ENCODE peak calls at places on chromosomes 6 and 20, in ten cellular contexts. S is GM13977, U is GM23338, L is GM13976, R is Panc1, X is RWPE1, P is NB4, N is epithelial cell of esophagus, V is B cell, Q is psoas muscle. E is an unnamed sample.

GRCh38 chr6:140183881-140184280 is 809.4 kb upstream of the CITED2 start:
- DNase-seq in S (no peak), U (no peak), L (no peak), R (no peak), X (no peak), P (no peak), N (no peak), V (no peak), Q (no peak), E (peak)

GRCh38 chr20:41462372-41463161 is 95.9 kb upstream of the EMILIN3 start:
- DNase-seq in S (peak), U (no peak), L (peak), R (no peak), X (no peak), P (no peak), N (no peak), V (no peak), Q (no peak), E (no peak)

GRCh38 chr6:139433647-139434419 is 59.4 kb upstream of the CITED2 start:
- DNase-seq in S (no peak), U (no peak), L (no peak), R (no peak), X (no peak), P (peak), N (peak), V (no peak), Q (no peak), E (peak)

GRCh38 chr20:43096471-43096870 is 93.2 kb downstream of the PTPRT start:
- DNase-seq in S (no peak), U (no peak), L (no peak), R (no peak), X (no peak), P (no peak), N (no peak), V (no peak), Q (no peak), E (no peak)

GRCh38 chr20:13533946-13534345 is 104.8 kb downstream of the TASP1 start:
- DNase-seq in S (no peak), U (no peak), L (no peak), R (no peak), X (no peak), P (no peak), N (no peak), V (no peak), Q (no peak), E (no peak)

GRCh38 chr20:44419131-44419844 is 56.4 kb upstream of the TTPAL start:
- DNase-seq in S (no peak), U (no peak), L (no peak), R (no peak), X (no peak), P (no peak), N (no peak), V (no peak), Q (no peak), E (no peak)

GRCh38 chr20:58570181-58570859 is 55.1 kb upstream of the APCDD1L start:
- DNase-seq in S (no peak), U (no peak), L (no peak), R (no peak), X (no peak), P (no peak), N (no peak), V (no peak), Q (no peak), E (no peak)

GRCh38 chr6:107323133-107323785 is 136.1 kb downstream of the PDSS2 start:
- DNase-seq in S (no peak), U (no peak), L (no peak), R (no peak), X (no peak), P (no peak), N (no peak), V (no peak), Q (no peak), E (peak)

DNA sequence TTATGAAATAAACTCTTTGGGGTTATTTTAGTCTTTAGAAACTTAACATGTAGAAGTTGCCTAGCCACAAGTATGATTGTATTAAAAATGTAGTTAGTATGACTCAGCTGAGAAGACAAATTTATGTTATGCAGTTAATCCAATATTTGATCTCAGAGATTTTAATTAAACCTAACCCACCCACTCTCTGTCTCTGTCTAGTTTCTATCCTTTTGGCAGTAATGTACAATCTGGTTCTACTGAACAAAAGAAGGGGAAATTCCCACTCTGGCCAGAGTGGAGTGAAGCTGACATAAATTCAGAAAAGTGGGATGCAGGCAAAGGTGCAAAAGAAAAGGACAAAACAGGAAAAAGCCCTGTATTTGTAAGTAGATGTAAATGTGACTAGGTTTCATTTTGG is 36.4 kb downstream of the ADGB start:
- DNase-seq in S (no peak), U (no peak), L (no peak), R (no peak), X (no peak), P (no peak), N (no peak), V (no peak), Q (no peak), E (no peak)
- TF ChIP-seq CTCF in S (no peak), U (no peak), L (no peak), R (no peak), X (no peak), P (no peak), N (no peak), V (no peak), Q (no peak), E (no peak)

GRCh38 chr6:125154184-125155135 is 887 bp downstream of the TPD52L1 start:
- DNase-seq in S (peak), U (peak), L (peak), R (no peak), X (peak), P (no peak), N (peak), V (no peak), Q (peak), E (no peak)
- TF ChIP-seq CTCF in S (peak), U (peak), L (no peak), R (peak), X (peak), P (no peak), N (peak), V (no peak), Q (peak), E (peak)

GRCh38 chr6:168050861-168051586 is 28.0 kb downstream of the FRMD1 start:
- DNase-seq in S (no peak), U (peak), L (no peak), R (no peak), X (no peak), P (no peak), N (no peak), V (no peak), Q (no peak), E (no peak)
- TF ChIP-seq CTCF in S (no peak), U (peak), L (no peak), R (no peak), X (no peak), P (no peak), N (no peak), V (no peak), Q (no peak), E (no peak)

GRCh38 chr20:63169731-63170130 is 46.2 kb downstream of the YTHDF1 start:
- DNase-seq in S (no peak), U (no peak), L (no peak), R (no peak), X (no peak), P (no peak), N (no peak), V (no peak), Q (no peak), E (no peak)

GRCh38 chr20:63167026-63167917 is 48.7 kb downstream of the YTHDF1 start:
- DNase-seq in S (no peak), U (peak), L (peak), R (no peak), X (no peak), P (no peak), N (no peak), V (no peak), Q (peak), E (no peak)

GRCh38 chr20:63166423-63167020 is 49.4 kb downstream of the YTHDF1 start:
- DNase-seq in S (no peak), U (no peak), L (no peak), R (no peak), X (no peak), P (no peak), N (no peak), V (no peak), Q (no peak), E (no peak)

GRCh38 chr20:63167918-63168520 is 47.9 kb downstream of the YTHDF1 start:
- DNase-seq in S (no peak), U (peak), L (no peak), R (no peak), X (no peak), P (no peak), N (no peak), V (no peak), Q (peak), E (no peak)

GRCh38 chr20:63168861-63169260 is 47.1 kb downstream of the YTHDF1 start:
- DNase-seq in S (no peak), U (no peak), L (no peak), R (no peak), X (no peak), P (no peak), N (no peak), V (no peak), Q (peak), E (no peak)
- TF ChIP-seq CTCF in S (no peak), U (no peak), L (no peak), R (no peak), X (no peak), P (no peak), N (no peak), V (no peak), Q (no peak), E (no peak)